ENCODE peak calls at places on chromosomes 11 and 22, in five cellular contexts. One of them, this sample, is unnamed.
A peak's percentile ranks its signal among the peaks of the same experiment; 100 is the strongest.

GRCh38 chr22:37345863-37346514 is 63.7 kb downstream of the CYTH4 start:
- DNase-seq in progenitor cell of endocrine pancreas: no peak
- DNase-seq in substantia nigra: no peak
- DNase-seq in NCI-H1092: no peak
- DNase-seq in psoas muscle: no peak
- DNase-seq in this sample: peak; percentile 45

GRCh38 chr22:17102297-17102667 is 17.5 kb downstream of the IL17RA start:
- DNase-seq in progenitor cell of endocrine pancreas: no peak
- DNase-seq in substantia nigra: no peak
- DNase-seq in NCI-H1092: no peak
- DNase-seq in psoas muscle: no peak
- DNase-seq in this sample: no peak

GRCh38 chr11:118380571-118380970 is 20.8 kb upstream of the ATP5MG start:
- DNase-seq in progenitor cell of endocrine pancreas: no peak
- DNase-seq in substantia nigra: no peak
- DNase-seq in NCI-H1092: no peak
- DNase-seq in psoas muscle: no peak
- DNase-seq in this sample: no peak

GRCh38 chr11:65556470-65557279 is 1.5 kb downstream of the LTBP3 start:
- DNase-seq in progenitor cell of endocrine pancreas: no peak
- DNase-seq in substantia nigra: no peak
- DNase-seq in NCI-H1092: no peak
- DNase-seq in psoas muscle: no peak
- DNase-seq in this sample: no peak

GRCh38 chr11:101759771-101760450 is 154.9 kb upstream of the CEP126 start:
- DNase-seq in progenitor cell of endocrine pancreas: no peak
- DNase-seq in substantia nigra: no peak
- DNase-seq in NCI-H1092: no peak
- DNase-seq in psoas muscle: no peak
- DNase-seq in this sample: no peak

GRCh38 chr22:18991138-18991432 is 55.0 kb upstream of the PRODH start:
- DNase-seq in progenitor cell of endocrine pancreas: no peak
- DNase-seq in substantia nigra: no peak
- DNase-seq in NCI-H1092: no peak
- DNase-seq in psoas muscle: no peak
- DNase-seq in this sample: no peak

GRCh38 chr22:37511368-37512104 is 7.7 kb downstream of the CARD10 start:
- DNase-seq in progenitor cell of endocrine pancreas: no peak
- DNase-seq in substantia nigra: no peak
- DNase-seq in NCI-H1092: no peak
- DNase-seq in psoas muscle: no peak
- DNase-seq in this sample: no peak

GRCh38 chr11:70556884-70557741 is 158.8 kb downstream of the CTTN start:
- DNase-seq in progenitor cell of endocrine pancreas: no peak
- DNase-seq in substantia nigra: no peak
- DNase-seq in NCI-H1092: no peak
- DNase-seq in psoas muscle: peak; percentile 42
- DNase-seq in this sample: peak; percentile 64

GRCh38 chr11:125346565-125347260 is 149.4 kb downstream of the FEZ1 start:
- DNase-seq in progenitor cell of endocrine pancreas: no peak
- DNase-seq in substantia nigra: no peak
- DNase-seq in NCI-H1092: no peak
- DNase-seq in psoas muscle: no peak
- DNase-seq in this sample: no peak

GRCh38 chr11:46547579-46547978 is 46.2 kb downstream of the AMBRA1 start:
- DNase-seq in progenitor cell of endocrine pancreas: no peak
- DNase-seq in substantia nigra: no peak
- DNase-seq in NCI-H1092: no peak
- DNase-seq in psoas muscle: no peak
- DNase-seq in this sample: no peak

GRCh38 chr22:37183432-37184379 is 4.3 kb downstream of the C1QTNF6 start:
- DNase-seq in progenitor cell of endocrine pancreas: no peak
- DNase-seq in substantia nigra: no peak
- DNase-seq in NCI-H1092: no peak
- DNase-seq in psoas muscle: peak; percentile 70
- DNase-seq in this sample: peak; percentile 33

GRCh38 chr11:330694-331314 is 10.1 kb upstream of the IFITM3 start:
- DNase-seq in progenitor cell of endocrine pancreas: no peak
- DNase-seq in substantia nigra: no peak
- DNase-seq in NCI-H1092: no peak
- DNase-seq in psoas muscle: no peak
- DNase-seq in this sample: no peak

GRCh38 chr11:10654211-10655150 is 39.1 kb downstream of the IRAG1 start:
- DNase-seq in progenitor cell of endocrine pancreas: no peak
- DNase-seq in substantia nigra: no peak
- DNase-seq in NCI-H1092: no peak
- DNase-seq in psoas muscle: no peak
- DNase-seq in this sample: no peak

GRCh38 chr11:75449271-75449670 is 16.3 kb upstream of the KLHL35 start:
- DNase-seq in progenitor cell of endocrine pancreas: no peak
- DNase-seq in substantia nigra: no peak
- DNase-seq in NCI-H1092: no peak
- DNase-seq in psoas muscle: no peak
- DNase-seq in this sample: no peak

GRCh38 chr11:64100782-64101358 is 65.0 kb downstream of the MACROD1 start:
- DNase-seq in progenitor cell of endocrine pancreas: no peak
- DNase-seq in substantia nigra: no peak
- DNase-seq in NCI-H1092: no peak
- DNase-seq in psoas muscle: no peak
- DNase-seq in this sample: no peak

GRCh38 chr11:118194835-118195627 is 18.6 kb upstream of the SCN2B start:
- DNase-seq in progenitor cell of endocrine pancreas: peak; percentile 31
- DNase-seq in substantia nigra: peak; percentile 68
- DNase-seq in NCI-H1092: no peak
- DNase-seq in psoas muscle: peak; percentile 91
- DNase-seq in this sample: peak; percentile 81

GRCh38 chr11:70065318-70066135 is 12.6 kb upstream of the ANO1 start:
- DNase-seq in progenitor cell of endocrine pancreas: no peak
- DNase-seq in substantia nigra: no peak
- DNase-seq in NCI-H1092: no peak
- DNase-seq in psoas muscle: no peak
- DNase-seq in this sample: no peak

GRCh38 chr22:28012811-28013460 is 93.9 kb upstream of the PITPNB start:
- DNase-seq in progenitor cell of endocrine pancreas: no peak
- DNase-seq in substantia nigra: no peak
- DNase-seq in NCI-H1092: no peak
- DNase-seq in psoas muscle: peak; percentile 26
- DNase-seq in this sample: peak; percentile 8

GRCh38 chr11:46294365-46295309 is 17.2 kb downstream of the CREB3L1 start:
- DNase-seq in progenitor cell of endocrine pancreas: no peak
- DNase-seq in substantia nigra: no peak
- DNase-seq in NCI-H1092: no peak
- DNase-seq in psoas muscle: peak; percentile 38
- DNase-seq in this sample: no peak

GRCh38 chr22:32528984-32529982 is 54.7 kb downstream of the FBXO7 start:
- DNase-seq in progenitor cell of endocrine pancreas: peak; percentile 72
- DNase-seq in substantia nigra: peak; percentile 82
- DNase-seq in NCI-H1092: peak; percentile 32
- DNase-seq in psoas muscle: peak; percentile 90
- DNase-seq in this sample: peak; percentile 82

GRCh38 chr22:49767355-49768062 is 60.2 kb downstream of the BRD1 start:
- DNase-seq in progenitor cell of endocrine pancreas: no peak
- DNase-seq in substantia nigra: no peak
- DNase-seq in NCI-H1092: no peak
- DNase-seq in psoas muscle: peak; percentile 52
- DNase-seq in this sample: peak; percentile 22